ENCODE peak calls at places on chromosomes 12 and 14, in nine cellular contexts. Y is GM12865, W is left ventricle myocardium inferior, H is tibial artery, G is stomach, P is WTC11, U is HFFc6, E is astrocyte of the spinal cord, J is fibroblast of pulmonary artery. L is an unnamed sample.

GRCh38 chr14:72786377-72787350 is 107.2 kb downstream of the DPF3 start:
- DNase-seq in H (no peak), G (no peak), P (no peak), W (no peak), J (no peak), U (no peak), Y (no peak), E (no peak), L (no peak)

GRCh38 chr14:100828448-100828834 is 2.5 kb downstream of the MEG3 start:
- DNase-seq in J (no peak), P (no peak), U (peak), E (no peak), G (no peak), Y (no peak), W (no peak), H (no peak), L (no peak)

GRCh38 chr12:123942277-123942653 is 30.4 kb downstream of the CCDC92 start:
- DNase-seq in Y (no peak), E (peak), P (no peak), H (no peak), U (peak), J (peak), G (no peak), W (no peak), L (no peak)

GRCh38 chr14:91889477-91890211 is 22.3 kb upstream of the TC2N start:
- DNase-seq in E (no peak), Y (no peak), H (no peak), G (peak), P (no peak), J (no peak), W (no peak), U (no peak), L (no peak)

GRCh38 chr12:13597166-13597565 is 384.2 kb downstream of the GRIN2B start:
- DNase-seq in U (no peak), Y (no peak), H (no peak), J (no peak), W (no peak), G (no peak), E (no peak), P (no peak), L (no peak)

GRCh38 chr12:107288414-107289125 is 195.2 kb upstream of the CRY1 start:
- DNase-seq in H (no peak), U (no peak), G (no peak), W (no peak), Y (no peak), E (peak), J (no peak), P (no peak), L (no peak)

GRCh38 chr12:79233341-79233761 is 368.8 kb downstream of the SYT1 start:
- DNase-seq in W (no peak), Y (peak), E (no peak), G (no peak), P (no peak), J (no peak), H (no peak), U (no peak), L (no peak)

GRCh38 chr14:22622220-22622619 is 21.9 kb downstream of the OR6J1 start:
- DNase-seq in E (peak), W (no peak), P (no peak), U (peak), Y (no peak), J (peak), G (no peak), H (no peak), L (no peak)

GRCh38 chr12:109261087-109261486 is 48.0 kb downstream of the FOXN4 start:
- DNase-seq in E (no peak), J (no peak), G (no peak), U (no peak), W (no peak), H (no peak), P (no peak), Y (no peak), L (no peak)

GRCh38 chr12:14774944-14775651 is 28.2 kb downstream of the WBP11 start:
- DNase-seq in W (peak), P (no peak), U (peak), Y (peak), J (peak), G (peak), H (peak), E (peak), L (no peak)

GRCh38 chr12:122793685-122794106 is 19.3 kb downstream of the CCDC62 start:
- DNase-seq in H (no peak), G (no peak), P (no peak), J (peak), Y (peak), W (no peak), E (peak), U (peak), L (peak)

GRCh38 chr12:85656561-85656960 is 179.6 kb downstream of the RASSF9 start:
- DNase-seq in W (no peak), P (no peak), J (no peak), U (no peak), G (no peak), H (no peak), E (no peak), Y (no peak), L (no peak)

GRCh38 chr12:104738371-104738710 is 219.7 kb downstream of the SLC41A2 start:
- DNase-seq in H (no peak), Y (no peak), J (no peak), W (no peak), U (no peak), G (no peak), E (no peak), P (no peak), L (no peak)

GRCh38 chr14:95935228-95935822 is 58.7 kb downstream of the TUNAR start:
- DNase-seq in P (peak), G (no peak), H (no peak), W (no peak), J (peak), U (peak), E (peak), Y (peak), L (peak)

DNA sequence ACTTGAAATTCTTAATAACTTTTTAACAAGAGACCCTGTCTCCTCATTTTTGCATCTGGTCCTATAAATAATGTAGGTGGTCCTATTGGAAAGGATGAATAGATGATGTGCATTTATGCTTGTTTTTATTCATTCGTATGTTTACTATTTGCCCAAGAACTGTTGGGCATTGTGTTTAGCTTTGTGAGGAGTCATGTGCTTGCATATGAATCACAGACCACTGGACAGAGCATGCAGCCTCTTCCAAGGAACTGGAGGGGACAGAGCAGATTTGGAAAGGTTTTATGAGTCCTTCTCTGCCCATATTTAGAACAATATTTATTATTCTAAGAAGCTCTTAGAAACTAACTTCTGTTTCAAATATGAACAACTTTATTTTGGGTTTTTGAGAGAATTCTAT is 414.0 kb downstream of the SOX5 start:
- DNase-seq in H (no peak), W (no peak), E (no peak), U (no peak), G (no peak), P (no peak), J (no peak), Y (no peak), L (no peak)
- TF ChIP-seq CTCF in H (no peak), W (no peak), E (no peak), U (no peak), G (no peak), P (no peak), J (no peak), Y (no peak), L (no peak)

GRCh38 chr12:30909721-30910350 is 16.7 kb upstream of the TSPAN11 start:
- DNase-seq in E (peak), P (no peak), W (no peak), G (no peak), U (no peak), Y (no peak), J (no peak), H (no peak), L (no peak)

GRCh38 chr12:30905483-30906009 is 21.0 kb upstream of the TSPAN11 start:
- DNase-seq in G (no peak), E (peak), W (no peak), H (no peak), P (peak), U (no peak), Y (peak), J (no peak), L (no peak)

GRCh38 chr12:30908389-30909087 is 18.0 kb upstream of the TSPAN11 start:
- DNase-seq in W (no peak), H (no peak), U (peak), G (no peak), E (peak), J (peak), Y (no peak), P (no peak), L (no peak)

GRCh38 chr12:30913323-30913722 is 13.2 kb upstream of the TSPAN11 start:
- DNase-seq in Y (peak), J (no peak), H (no peak), P (no peak), W (no peak), G (no peak), E (no peak), U (no peak), L (no peak)

DNA sequence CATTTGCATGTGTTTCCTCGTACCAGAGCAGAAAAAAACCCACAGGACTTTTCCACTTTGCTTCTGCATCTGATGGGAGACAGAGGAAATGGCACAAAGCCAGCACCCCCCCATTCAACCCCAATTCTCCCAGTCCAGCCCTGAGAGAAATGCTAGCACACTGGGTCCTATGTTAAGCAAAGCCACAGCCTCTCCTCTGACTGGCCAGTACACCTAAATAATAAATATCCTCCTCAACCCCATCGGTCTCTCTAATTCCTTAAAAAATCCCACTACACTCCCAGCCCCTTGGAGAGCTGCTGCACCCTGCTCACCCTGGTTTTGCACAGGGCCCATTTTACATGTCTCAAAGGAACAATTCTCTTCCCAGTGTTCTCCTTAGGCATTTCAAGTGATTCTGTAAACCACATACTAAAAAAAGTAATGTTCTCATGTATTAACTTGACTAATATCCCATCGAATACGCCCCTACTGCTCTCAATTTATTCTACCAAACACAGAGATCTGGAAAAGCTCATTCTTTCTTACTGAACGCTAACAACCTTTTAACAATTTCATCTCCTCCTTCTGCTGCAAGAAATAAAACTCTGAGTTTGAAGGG is 17.4 kb upstream of the TSPAN11 start:
- DNase-seq in Y (no peak), G (no peak), J (no peak), H (no peak), E (no peak), U (no peak), W (no peak), P (no peak), L (no peak)
- TF ChIP-seq CTCF in Y (no peak), G (no peak), J (no peak), H (no peak), E (no peak), U (no peak), W (no peak), P (no peak), L (no peak)

GRCh38 chr12:19179986-19180385 is 50.5 kb downstream of the PLEKHA5 start:
- DNase-seq in P (no peak), U (no peak), H (no peak), G (no peak), E (no peak), W (no peak), J (no peak), Y (no peak), L (no peak)

GRCh38 chr12:19181666-19182426 is 52.3 kb downstream of the PLEKHA5 start:
- DNase-seq in E (peak), G (no peak), Y (no peak), W (no peak), U (no peak), H (no peak), J (peak), P (no peak), L (no peak)

GRCh38 chr12:19186722-19187661 is 57.5 kb downstream of the PLEKHA5 start:
- DNase-seq in G (no peak), W (no peak), J (peak), P (no peak), Y (peak), U (peak), E (peak), H (no peak), L (no peak)

GRCh38 chr12:19185262-19185929 is 55.9 kb downstream of the PLEKHA5 start:
- DNase-seq in H (no peak), Y (no peak), E (no peak), G (no peak), P (no peak), U (no peak), W (no peak), J (no peak), L (no peak)

GRCh38 chr12:19183121-19183838 is 53.7 kb downstream of the PLEKHA5 start:
- DNase-seq in U (peak), H (no peak), W (no peak), G (no peak), E (peak), Y (peak), J (peak), P (no peak), L (no peak)
- TF ChIP-seq CTCF in U (peak), H (no peak), W (peak), G (no peak), E (peak), Y (no peak), J (peak), P (no peak), L (peak)

GRCh38 chr12:92943482-92944250 is 14.6 kb upstream of the EEA1 start:
- DNase-seq in H (no peak), Y (peak), P (no peak), W (no peak), J (peak), E (peak), G (no peak), U (no peak), L (no peak)
- TF ChIP-seq CTCF in H (no peak), Y (no peak), P (no peak), W (no peak), J (peak), E (peak), G (no peak), U (peak), L (peak)

GRCh38 chr12:96383991-96384390 is 16.2 kb downstream of the CDK17 start:
- DNase-seq in P (no peak), U (peak), W (no peak), E (peak), Y (no peak), H (no peak), G (no peak), J (peak), L (no peak)

GRCh38 chr12:96383371-96383770 is 16.9 kb downstream of the CDK17 start:
- DNase-seq in H (no peak), Y (no peak), P (no peak), J (no peak), G (no peak), U (no peak), E (no peak), W (no peak), L (no peak)

GRCh38 chr12:96392397-96392796 is 7.8 kb downstream of the CDK17 start:
- DNase-seq in H (no peak), E (no peak), W (no peak), U (no peak), J (no peak), G (no peak), P (no peak), Y (no peak), L (no peak)

GRCh38 chr12:96386794-96387193 is 13.4 kb downstream of the CDK17 start:
- DNase-seq in G (no peak), J (no peak), H (no peak), U (no peak), E (no peak), W (no peak), Y (no peak), P (no peak), L (no peak)

DNA sequence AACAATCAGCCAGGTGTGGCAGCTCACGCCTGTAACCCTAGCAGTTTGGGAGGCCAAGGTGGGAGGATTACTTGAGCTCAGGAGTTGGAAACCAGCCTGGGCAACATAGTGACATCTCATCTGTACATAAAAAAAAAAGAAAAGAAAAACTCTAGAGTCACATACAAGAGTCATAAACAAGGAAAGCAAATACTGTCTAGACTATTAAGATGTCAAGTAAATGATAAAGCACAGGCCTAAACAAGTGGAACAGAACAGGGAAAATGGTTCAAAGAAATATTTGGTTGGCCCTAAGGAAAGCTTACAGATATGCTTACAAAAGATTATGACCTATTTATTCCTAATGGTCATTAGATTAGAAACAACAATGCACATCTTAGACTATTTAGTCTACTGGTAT is 12.3 kb downstream of the CDK17 start:
- DNase-seq in H (no peak), J (no peak), U (no peak), Y (no peak), P (no peak), E (no peak), W (no peak), G (no peak), L (no peak)
- TF ChIP-seq CTCF in H (no peak), J (no peak), U (no peak), Y (no peak), P (no peak), E (no peak), W (no peak), G (no peak), L (no peak)

GRCh38 chr12:120230974-120231315 is 30.0 kb upstream of the RPLP0 start:
- DNase-seq in U (no peak), W (no peak), P (no peak), Y (no peak), E (no peak), J (no peak), G (no peak), H (no peak), L (no peak)

GRCh38 chr12:120229071-120229582 is 28.2 kb upstream of the RPLP0 start:
- DNase-seq in E (no peak), G (no peak), W (no peak), J (no peak), P (peak), U (no peak), H (no peak), Y (no peak), L (no peak)

GRCh38 chr12:120229583-120230325 is 28.8 kb upstream of the RPLP0 start:
- DNase-seq in Y (no peak), U (peak), H (no peak), W (no peak), G (no peak), E (no peak), J (peak), P (peak), L (no peak)

GRCh38 chr12:120230326-120230973 is 29.5 kb upstream of the RPLP0 start:
- DNase-seq in P (peak), W (peak), J (peak), E (peak), H (peak), G (peak), U (peak), Y (no peak), L (no peak)

GRCh38 chr12:120231316-120232011 is 30.6 kb upstream of the RPLP0 start:
- DNase-seq in E (peak), G (peak), J (peak), U (peak), Y (no peak), W (peak), H (no peak), P (peak), L (no peak)
- TF ChIP-seq CTCF in E (peak), G (no peak), J (peak), U (peak), Y (no peak), W (peak), H (peak), P (no peak), L (peak)

DNA sequence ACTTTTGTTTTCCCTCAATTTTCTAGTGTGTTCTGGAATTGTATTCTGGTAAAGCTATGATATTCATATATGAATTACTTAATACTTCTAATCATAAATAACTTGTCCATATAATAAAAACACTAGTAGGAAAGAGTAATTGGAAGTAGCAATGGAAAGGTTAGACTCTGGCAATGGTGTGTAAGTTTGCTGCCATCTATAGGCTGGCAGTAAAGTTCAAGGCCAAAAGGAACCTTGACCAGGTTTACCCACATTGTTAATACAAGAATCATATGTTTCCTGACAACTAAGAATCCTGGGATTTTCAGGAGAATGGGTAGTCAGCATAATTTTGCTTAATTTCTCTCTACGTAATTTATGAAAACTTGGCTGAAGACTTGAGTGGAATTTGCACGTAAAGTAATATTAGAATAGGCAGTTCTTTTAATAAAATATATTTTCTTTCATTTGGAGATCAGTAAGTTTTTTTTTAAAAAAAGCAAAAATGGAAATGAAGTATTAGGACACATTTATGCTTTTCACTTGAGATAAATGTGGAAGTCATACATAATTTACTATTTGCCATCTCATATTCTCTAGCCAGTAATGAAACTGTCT is 926.7 kb downstream of the GALC start:
- DNase-seq in E (no peak), Y (no peak), W (no peak), U (no peak), P (no peak), J (no peak), H (no peak), G (no peak), L (no peak)
- TF ChIP-seq CTCF in E (peak), Y (no peak), W (no peak), U (peak), P (no peak), J (peak), H (no peak), G (no peak), L (peak)